ENCODE peak calls at places on chromosomes 6 and 20, in ten cellular contexts. One of them, this sample, is unnamed.

GRCh38 chr6:136037246-136037884 is 185.9 kb downstream of the PDE7B start:
- DNase-seq in NCI-H510A treated with DMSO at 0.1 percent for 48 hours: no peak
- DNase-seq in COR-L47: no peak
- DNase-seq in renal cortical epithelial cell: peak
- DNase-seq in SJSA1: no peak
- DNase-seq in NCI-H2081: no peak
- DNase-seq in astrocyte of the hippocampus: no peak
- DNase-seq in left cardiac atrium: no peak
- DNase-seq in stimulated activated CD4-positive, alpha-beta T cell treated with anti-CD3 and anti-CD28 coated beads, Interleukin-15, amount 100 ng/mL, for 1 hour: no peak
- DNase-seq in stimulated activated naive B cell treated with anti-CD40 and anti-IgM and Interleukin-4, amounts not matched to agents 10 μg/mL and 1 μg/mL and 100 μg/mL, for 72 hours: peak
- DNase-seq in this sample: peak

GRCh38 chr6:70547313-70547712 is 19.4 kb upstream of the SDHAF4 start:
- DNase-seq in SJSA1: no peak
- DNase-seq in astrocyte of the hippocampus: peak
- DNase-seq in NCI-H510A treated with DMSO at 0.1 percent for 48 hours: no peak
- DNase-seq in COR-L47: no peak
- DNase-seq in NCI-H2081: peak
- DNase-seq in stimulated activated CD4-positive, alpha-beta T cell treated with anti-CD3 and anti-CD28 coated beads, Interleukin-15, amount 100 ng/mL, for 1 hour: no peak
- DNase-seq in left cardiac atrium: no peak
- DNase-seq in renal cortical epithelial cell: peak
- DNase-seq in stimulated activated naive B cell treated with anti-CD40 and anti-IgM and Interleukin-4, amounts not matched to agents 10 μg/mL and 1 μg/mL and 100 μg/mL, for 72 hours: no peak
- DNase-seq in this sample: no peak

GRCh38 chr6:112233864-112234263 is 20.5 kb downstream of the LAMA4 start:
- DNase-seq in renal cortical epithelial cell: no peak
- DNase-seq in stimulated activated naive B cell treated with anti-CD40 and anti-IgM and Interleukin-4, amounts not matched to agents 10 μg/mL and 1 μg/mL and 100 μg/mL, for 72 hours: no peak
- DNase-seq in stimulated activated CD4-positive, alpha-beta T cell treated with anti-CD3 and anti-CD28 coated beads, Interleukin-15, amount 100 ng/mL, for 1 hour: no peak
- DNase-seq in NCI-H510A treated with DMSO at 0.1 percent for 48 hours: no peak
- DNase-seq in SJSA1: no peak
- DNase-seq in NCI-H2081: no peak
- DNase-seq in COR-L47: no peak
- DNase-seq in astrocyte of the hippocampus: no peak
- DNase-seq in left cardiac atrium: no peak
- DNase-seq in this sample: no peak

GRCh38 chr6:158076548-158076947 is 91.5 kb downstream of the SERAC1 start:
- DNase-seq in SJSA1: no peak
- DNase-seq in astrocyte of the hippocampus: no peak
- DNase-seq in NCI-H510A treated with DMSO at 0.1 percent for 48 hours: no peak
- DNase-seq in stimulated activated naive B cell treated with anti-CD40 and anti-IgM and Interleukin-4, amounts not matched to agents 10 μg/mL and 1 μg/mL and 100 μg/mL, for 72 hours: no peak
- DNase-seq in COR-L47: no peak
- DNase-seq in left cardiac atrium: no peak
- DNase-seq in renal cortical epithelial cell: no peak
- DNase-seq in stimulated activated CD4-positive, alpha-beta T cell treated with anti-CD3 and anti-CD28 coated beads, Interleukin-15, amount 100 ng/mL, for 1 hour: no peak
- DNase-seq in NCI-H2081: no peak
- DNase-seq in this sample: no peak

GRCh38 chr6:75327807-75328206 is 43.2 kb upstream of the TMEM30A start:
- DNase-seq in left cardiac atrium: no peak
- DNase-seq in COR-L47: no peak
- DNase-seq in stimulated activated CD4-positive, alpha-beta T cell treated with anti-CD3 and anti-CD28 coated beads, Interleukin-15, amount 100 ng/mL, for 1 hour: no peak
- DNase-seq in renal cortical epithelial cell: no peak
- DNase-seq in NCI-H510A treated with DMSO at 0.1 percent for 48 hours: no peak
- DNase-seq in stimulated activated naive B cell treated with anti-CD40 and anti-IgM and Interleukin-4, amounts not matched to agents 10 μg/mL and 1 μg/mL and 100 μg/mL, for 72 hours: no peak
- DNase-seq in SJSA1: no peak
- DNase-seq in NCI-H2081: no peak
- DNase-seq in astrocyte of the hippocampus: no peak
- DNase-seq in this sample: no peak

GRCh38 chr6:15905488-15906392 is 223.1 kb upstream of the MYLIP start:
- DNase-seq in SJSA1: no peak
- DNase-seq in renal cortical epithelial cell: peak
- DNase-seq in left cardiac atrium: no peak
- DNase-seq in COR-L47: no peak
- DNase-seq in NCI-H510A treated with DMSO at 0.1 percent for 48 hours: no peak
- DNase-seq in stimulated activated naive B cell treated with anti-CD40 and anti-IgM and Interleukin-4, amounts not matched to agents 10 μg/mL and 1 μg/mL and 100 μg/mL, for 72 hours: peak
- DNase-seq in NCI-H2081: no peak
- DNase-seq in astrocyte of the hippocampus: no peak
- DNase-seq in stimulated activated CD4-positive, alpha-beta T cell treated with anti-CD3 and anti-CD28 coated beads, Interleukin-15, amount 100 ng/mL, for 1 hour: no peak
- DNase-seq in this sample: no peak

GRCh38 chr6:10598084-10598960 is 77.2 kb downstream of the GCNT2 start:
- DNase-seq in NCI-H510A treated with DMSO at 0.1 percent for 48 hours: no peak
- DNase-seq in stimulated activated naive B cell treated with anti-CD40 and anti-IgM and Interleukin-4, amounts not matched to agents 10 μg/mL and 1 μg/mL and 100 μg/mL, for 72 hours: no peak
- DNase-seq in renal cortical epithelial cell: no peak
- DNase-seq in left cardiac atrium: no peak
- DNase-seq in SJSA1: no peak
- DNase-seq in stimulated activated CD4-positive, alpha-beta T cell treated with anti-CD3 and anti-CD28 coated beads, Interleukin-15, amount 100 ng/mL, for 1 hour: no peak
- DNase-seq in COR-L47: no peak
- DNase-seq in NCI-H2081: peak
- DNase-seq in astrocyte of the hippocampus: no peak
- DNase-seq in this sample: no peak

GRCh38 chr6:53628354-53629119 is 37.0 kb downstream of the KLHL31 start:
- DNase-seq in stimulated activated naive B cell treated with anti-CD40 and anti-IgM and Interleukin-4, amounts not matched to agents 10 μg/mL and 1 μg/mL and 100 μg/mL, for 72 hours: no peak
- DNase-seq in stimulated activated CD4-positive, alpha-beta T cell treated with anti-CD3 and anti-CD28 coated beads, Interleukin-15, amount 100 ng/mL, for 1 hour: no peak
- DNase-seq in SJSA1: no peak
- DNase-seq in NCI-H510A treated with DMSO at 0.1 percent for 48 hours: no peak
- DNase-seq in COR-L47: no peak
- DNase-seq in renal cortical epithelial cell: peak
- DNase-seq in NCI-H2081: no peak
- DNase-seq in astrocyte of the hippocampus: peak
- DNase-seq in left cardiac atrium: no peak
- DNase-seq in this sample: peak

GRCh38 chr20:61830956-61831355 is 234.7 kb downstream of the TAF4 start:
- DNase-seq in stimulated activated CD4-positive, alpha-beta T cell treated with anti-CD3 and anti-CD28 coated beads, Interleukin-15, amount 100 ng/mL, for 1 hour: no peak
- DNase-seq in renal cortical epithelial cell: no peak
- DNase-seq in SJSA1: no peak
- DNase-seq in NCI-H510A treated with DMSO at 0.1 percent for 48 hours: no peak
- DNase-seq in COR-L47: no peak
- DNase-seq in astrocyte of the hippocampus: no peak
- DNase-seq in NCI-H2081: no peak
- DNase-seq in stimulated activated naive B cell treated with anti-CD40 and anti-IgM and Interleukin-4, amounts not matched to agents 10 μg/mL and 1 μg/mL and 100 μg/mL, for 72 hours: no peak
- DNase-seq in left cardiac atrium: no peak
- DNase-seq in this sample: no peak

GRCh38 chr6:43797919-43798318 is 27.9 kb downstream of the VEGFA start:
- DNase-seq in stimulated activated naive B cell treated with anti-CD40 and anti-IgM and Interleukin-4, amounts not matched to agents 10 μg/mL and 1 μg/mL and 100 μg/mL, for 72 hours: no peak
- DNase-seq in SJSA1: no peak
- DNase-seq in NCI-H2081: no peak
- DNase-seq in NCI-H510A treated with DMSO at 0.1 percent for 48 hours: no peak
- DNase-seq in astrocyte of the hippocampus: no peak
- DNase-seq in stimulated activated CD4-positive, alpha-beta T cell treated with anti-CD3 and anti-CD28 coated beads, Interleukin-15, amount 100 ng/mL, for 1 hour: no peak
- DNase-seq in left cardiac atrium: peak
- DNase-seq in COR-L47: no peak
- DNase-seq in renal cortical epithelial cell: no peak
- DNase-seq in this sample: no peak

GRCh38 chr6:156857573-156857972 is 80.4 kb downstream of the ARID1B start:
- DNase-seq in stimulated activated CD4-positive, alpha-beta T cell treated with anti-CD3 and anti-CD28 coated beads, Interleukin-15, amount 100 ng/mL, for 1 hour: no peak
- DNase-seq in NCI-H2081: no peak
- DNase-seq in COR-L47: no peak
- DNase-seq in left cardiac atrium: no peak
- DNase-seq in SJSA1: no peak
- DNase-seq in renal cortical epithelial cell: no peak
- DNase-seq in NCI-H510A treated with DMSO at 0.1 percent for 48 hours: no peak
- DNase-seq in stimulated activated naive B cell treated with anti-CD40 and anti-IgM and Interleukin-4, amounts not matched to agents 10 μg/mL and 1 μg/mL and 100 μg/mL, for 72 hours: no peak
- DNase-seq in astrocyte of the hippocampus: no peak
- DNase-seq in this sample: no peak

GRCh38 chr6:136859430-136859829 is 37.0 kb downstream of the PEX7 start:
- DNase-seq in stimulated activated CD4-positive, alpha-beta T cell treated with anti-CD3 and anti-CD28 coated beads, Interleukin-15, amount 100 ng/mL, for 1 hour: no peak
- DNase-seq in NCI-H2081: no peak
- DNase-seq in renal cortical epithelial cell: no peak
- DNase-seq in SJSA1: no peak
- DNase-seq in COR-L47: no peak
- DNase-seq in left cardiac atrium: no peak
- DNase-seq in NCI-H510A treated with DMSO at 0.1 percent for 48 hours: no peak
- DNase-seq in stimulated activated naive B cell treated with anti-CD40 and anti-IgM and Interleukin-4, amounts not matched to agents 10 μg/mL and 1 μg/mL and 100 μg/mL, for 72 hours: no peak
- DNase-seq in astrocyte of the hippocampus: no peak
- DNase-seq in this sample: no peak

GRCh38 chr20:36644713-36645109 is 1.3 kb downstream of the SLA2 start:
- DNase-seq in stimulated activated naive B cell treated with anti-CD40 and anti-IgM and Interleukin-4, amounts not matched to agents 10 μg/mL and 1 μg/mL and 100 μg/mL, for 72 hours: no peak
- DNase-seq in SJSA1: no peak
- DNase-seq in COR-L47: no peak
- DNase-seq in NCI-H510A treated with DMSO at 0.1 percent for 48 hours: no peak
- DNase-seq in stimulated activated CD4-positive, alpha-beta T cell treated with anti-CD3 and anti-CD28 coated beads, Interleukin-15, amount 100 ng/mL, for 1 hour: no peak
- DNase-seq in NCI-H2081: no peak
- DNase-seq in renal cortical epithelial cell: no peak
- DNase-seq in left cardiac atrium: no peak
- DNase-seq in astrocyte of the hippocampus: no peak
- DNase-seq in this sample: no peak

GRCh38 chr20:38893485-38894090 is 32.6 kb upstream of the FAM83D start:
- DNase-seq in SJSA1: no peak
- DNase-seq in renal cortical epithelial cell: no peak
- DNase-seq in astrocyte of the hippocampus: peak
- DNase-seq in COR-L47: peak
- DNase-seq in left cardiac atrium: peak
- DNase-seq in stimulated activated naive B cell treated with anti-CD40 and anti-IgM and Interleukin-4, amounts not matched to agents 10 μg/mL and 1 μg/mL and 100 μg/mL, for 72 hours: peak
- DNase-seq in NCI-H2081: peak
- DNase-seq in stimulated activated CD4-positive, alpha-beta T cell treated with anti-CD3 and anti-CD28 coated beads, Interleukin-15, amount 100 ng/mL, for 1 hour: peak
- DNase-seq in NCI-H510A treated with DMSO at 0.1 percent for 48 hours: peak
- DNase-seq in this sample: peak

GRCh38 chr6:72446427-72446826 is 175.4 kb upstream of the KCNQ5 start:
- DNase-seq in NCI-H510A treated with DMSO at 0.1 percent for 48 hours: no peak
- DNase-seq in SJSA1: no peak
- DNase-seq in astrocyte of the hippocampus: peak
- DNase-seq in left cardiac atrium: no peak
- DNase-seq in renal cortical epithelial cell: peak
- DNase-seq in stimulated activated CD4-positive, alpha-beta T cell treated with anti-CD3 and anti-CD28 coated beads, Interleukin-15, amount 100 ng/mL, for 1 hour: no peak
- DNase-seq in stimulated activated naive B cell treated with anti-CD40 and anti-IgM and Interleukin-4, amounts not matched to agents 10 μg/mL and 1 μg/mL and 100 μg/mL, for 72 hours: no peak
- DNase-seq in COR-L47: no peak
- DNase-seq in NCI-H2081: no peak
- DNase-seq in this sample: no peak

GRCh38 chr6:139308936-139309603 is 17.3 kb upstream of the TXLNB start:
- DNase-seq in stimulated activated naive B cell treated with anti-CD40 and anti-IgM and Interleukin-4, amounts not matched to agents 10 μg/mL and 1 μg/mL and 100 μg/mL, for 72 hours: no peak
- DNase-seq in stimulated activated CD4-positive, alpha-beta T cell treated with anti-CD3 and anti-CD28 coated beads, Interleukin-15, amount 100 ng/mL, for 1 hour: no peak
- DNase-seq in NCI-H2081: no peak
- DNase-seq in left cardiac atrium: no peak
- DNase-seq in renal cortical epithelial cell: peak
- DNase-seq in SJSA1: no peak
- DNase-seq in NCI-H510A treated with DMSO at 0.1 percent for 48 hours: no peak
- DNase-seq in astrocyte of the hippocampus: no peak
- DNase-seq in COR-L47: no peak
- DNase-seq in this sample: no peak

GRCh38 chr6:24595910-24596525 is 50.0 kb downstream of the KIAA0319 start:
- DNase-seq in NCI-H2081: no peak
- DNase-seq in renal cortical epithelial cell: no peak
- DNase-seq in COR-L47: no peak
- DNase-seq in astrocyte of the hippocampus: no peak
- DNase-seq in SJSA1: no peak
- DNase-seq in left cardiac atrium: no peak
- DNase-seq in stimulated activated naive B cell treated with anti-CD40 and anti-IgM and Interleukin-4, amounts not matched to agents 10 μg/mL and 1 μg/mL and 100 μg/mL, for 72 hours: no peak
- DNase-seq in NCI-H510A treated with DMSO at 0.1 percent for 48 hours: no peak
- DNase-seq in stimulated activated CD4-positive, alpha-beta T cell treated with anti-CD3 and anti-CD28 coated beads, Interleukin-15, amount 100 ng/mL, for 1 hour: no peak
- DNase-seq in this sample: no peak

GRCh38 chr6:139577991-139578604 is 203.7 kb upstream of the CITED2 start:
- DNase-seq in astrocyte of the hippocampus: peak
- DNase-seq in left cardiac atrium: no peak
- DNase-seq in SJSA1: peak
- DNase-seq in NCI-H510A treated with DMSO at 0.1 percent for 48 hours: no peak
- DNase-seq in NCI-H2081: no peak
- DNase-seq in stimulated activated CD4-positive, alpha-beta T cell treated with anti-CD3 and anti-CD28 coated beads, Interleukin-15, amount 100 ng/mL, for 1 hour: no peak
- DNase-seq in renal cortical epithelial cell: peak
- DNase-seq in stimulated activated naive B cell treated with anti-CD40 and anti-IgM and Interleukin-4, amounts not matched to agents 10 μg/mL and 1 μg/mL and 100 μg/mL, for 72 hours: no peak
- DNase-seq in COR-L47: no peak
- DNase-seq in this sample: peak

GRCh38 chr6:1597924-1598323 is 11.8 kb upstream of the FOXC1 start:
- DNase-seq in COR-L47: no peak
- DNase-seq in renal cortical epithelial cell: peak
- DNase-seq in stimulated activated naive B cell treated with anti-CD40 and anti-IgM and Interleukin-4, amounts not matched to agents 10 μg/mL and 1 μg/mL and 100 μg/mL, for 72 hours: no peak
- DNase-seq in stimulated activated CD4-positive, alpha-beta T cell treated with anti-CD3 and anti-CD28 coated beads, Interleukin-15, amount 100 ng/mL, for 1 hour: no peak
- DNase-seq in NCI-H510A treated with DMSO at 0.1 percent for 48 hours: no peak
- DNase-seq in NCI-H2081: no peak
- DNase-seq in astrocyte of the hippocampus: no peak
- DNase-seq in SJSA1: no peak
- DNase-seq in left cardiac atrium: no peak
- DNase-seq in this sample: no peak

GRCh38 chr20:34111057-34111711 is 859 bp downstream of the EIF2S2 start:
- DNase-seq in stimulated activated CD4-positive, alpha-beta T cell treated with anti-CD3 and anti-CD28 coated beads, Interleukin-15, amount 100 ng/mL, for 1 hour: no peak
- DNase-seq in astrocyte of the hippocampus: peak
- DNase-seq in NCI-H510A treated with DMSO at 0.1 percent for 48 hours: no peak
- DNase-seq in stimulated activated naive B cell treated with anti-CD40 and anti-IgM and Interleukin-4, amounts not matched to agents 10 μg/mL and 1 μg/mL and 100 μg/mL, for 72 hours: no peak
- DNase-seq in renal cortical epithelial cell: peak
- DNase-seq in SJSA1: no peak
- DNase-seq in NCI-H2081: no peak
- DNase-seq in COR-L47: no peak
- DNase-seq in left cardiac atrium: peak
- DNase-seq in this sample: peak

GRCh38 chr6:77457720-77458349 is 5.5 kb downstream of the HTR1B start:
- DNase-seq in stimulated activated naive B cell treated with anti-CD40 and anti-IgM and Interleukin-4, amounts not matched to agents 10 μg/mL and 1 μg/mL and 100 μg/mL, for 72 hours: no peak
- DNase-seq in renal cortical epithelial cell: peak
- DNase-seq in NCI-H2081: peak
- DNase-seq in left cardiac atrium: peak
- DNase-seq in astrocyte of the hippocampus: peak
- DNase-seq in COR-L47: peak
- DNase-seq in stimulated activated CD4-positive, alpha-beta T cell treated with anti-CD3 and anti-CD28 coated beads, Interleukin-15, amount 100 ng/mL, for 1 hour: no peak
- DNase-seq in NCI-H510A treated with DMSO at 0.1 percent for 48 hours: peak
- DNase-seq in SJSA1: peak
- DNase-seq in this sample: no peak

GRCh38 chr6:98835149-98836024 is 1.0 kb downstream of the POU3F2 start:
- DNase-seq in stimulated activated CD4-positive, alpha-beta T cell treated with anti-CD3 and anti-CD28 coated beads, Interleukin-15, amount 100 ng/mL, for 1 hour: no peak
- DNase-seq in COR-L47: peak
- DNase-seq in renal cortical epithelial cell: no peak
- DNase-seq in left cardiac atrium: no peak
- DNase-seq in stimulated activated naive B cell treated with anti-CD40 and anti-IgM and Interleukin-4, amounts not matched to agents 10 μg/mL and 1 μg/mL and 100 μg/mL, for 72 hours: no peak
- DNase-seq in SJSA1: no peak
- DNase-seq in NCI-H2081: peak
- DNase-seq in astrocyte of the hippocampus: peak
- DNase-seq in NCI-H510A treated with DMSO at 0.1 percent for 48 hours: no peak
- DNase-seq in this sample: peak

GRCh38 chr20:57742506-57743180 is 32.8 kb upstream of the PMEPA1 start:
- DNase-seq in astrocyte of the hippocampus: peak
- DNase-seq in renal cortical epithelial cell: no peak
- DNase-seq in SJSA1: no peak
- DNase-seq in NCI-H510A treated with DMSO at 0.1 percent for 48 hours: no peak
- DNase-seq in NCI-H2081: no peak
- DNase-seq in stimulated activated CD4-positive, alpha-beta T cell treated with anti-CD3 and anti-CD28 coated beads, Interleukin-15, amount 100 ng/mL, for 1 hour: no peak
- DNase-seq in stimulated activated naive B cell treated with anti-CD40 and anti-IgM and Interleukin-4, amounts not matched to agents 10 μg/mL and 1 μg/mL and 100 μg/mL, for 72 hours: no peak
- DNase-seq in left cardiac atrium: no peak
- DNase-seq in COR-L47: no peak
- DNase-seq in this sample: no peak

GRCh38 chr6:41040101-41040910 is 1.3 kb upstream of the UNC5CL start:
- DNase-seq in SJSA1: no peak
- DNase-seq in NCI-H510A treated with DMSO at 0.1 percent for 48 hours: no peak
- DNase-seq in astrocyte of the hippocampus: peak
- DNase-seq in stimulated activated naive B cell treated with anti-CD40 and anti-IgM and Interleukin-4, amounts not matched to agents 10 μg/mL and 1 μg/mL and 100 μg/mL, for 72 hours: no peak
- DNase-seq in renal cortical epithelial cell: peak
- DNase-seq in stimulated activated CD4-positive, alpha-beta T cell treated with anti-CD3 and anti-CD28 coated beads, Interleukin-15, amount 100 ng/mL, for 1 hour: no peak
- DNase-seq in COR-L47: no peak
- DNase-seq in NCI-H2081: no peak
- DNase-seq in left cardiac atrium: no peak
- DNase-seq in this sample: no peak

GRCh38 chr6:14729186-14729871 is 516.5 kb upstream of the JARID2 start:
- DNase-seq in NCI-H510A treated with DMSO at 0.1 percent for 48 hours: no peak
- DNase-seq in SJSA1: no peak
- DNase-seq in renal cortical epithelial cell: no peak
- DNase-seq in NCI-H2081: peak
- DNase-seq in stimulated activated CD4-positive, alpha-beta T cell treated with anti-CD3 and anti-CD28 coated beads, Interleukin-15, amount 100 ng/mL, for 1 hour: no peak
- DNase-seq in left cardiac atrium: no peak
- DNase-seq in COR-L47: peak
- DNase-seq in stimulated activated naive B cell treated with anti-CD40 and anti-IgM and Interleukin-4, amounts not matched to agents 10 μg/mL and 1 μg/mL and 100 μg/mL, for 72 hours: peak
- DNase-seq in astrocyte of the hippocampus: no peak
- DNase-seq in this sample: no peak

GRCh38 chr6:119205911-119206617 is 127.6 kb upstream of the FAM184A start:
- DNase-seq in NCI-H2081: no peak
- DNase-seq in SJSA1: no peak
- DNase-seq in NCI-H510A treated with DMSO at 0.1 percent for 48 hours: no peak
- DNase-seq in astrocyte of the hippocampus: no peak
- DNase-seq in left cardiac atrium: no peak
- DNase-seq in stimulated activated CD4-positive, alpha-beta T cell treated with anti-CD3 and anti-CD28 coated beads, Interleukin-15, amount 100 ng/mL, for 1 hour: no peak
- DNase-seq in stimulated activated naive B cell treated with anti-CD40 and anti-IgM and Interleukin-4, amounts not matched to agents 10 μg/mL and 1 μg/mL and 100 μg/mL, for 72 hours: peak
- DNase-seq in COR-L47: no peak
- DNase-seq in renal cortical epithelial cell: no peak
- DNase-seq in this sample: no peak

GRCh38 chr6:56475736-56476457 is 166.8 kb downstream of the DST start:
- DNase-seq in left cardiac atrium: peak
- DNase-seq in stimulated activated CD4-positive, alpha-beta T cell treated with anti-CD3 and anti-CD28 coated beads, Interleukin-15, amount 100 ng/mL, for 1 hour: no peak
- DNase-seq in NCI-H510A treated with DMSO at 0.1 percent for 48 hours: no peak
- DNase-seq in astrocyte of the hippocampus: peak
- DNase-seq in COR-L47: peak
- DNase-seq in SJSA1: no peak
- DNase-seq in stimulated activated naive B cell treated with anti-CD40 and anti-IgM and Interleukin-4, amounts not matched to agents 10 μg/mL and 1 μg/mL and 100 μg/mL, for 72 hours: no peak
- DNase-seq in renal cortical epithelial cell: no peak
- DNase-seq in NCI-H2081: peak
- DNase-seq in this sample: peak

GRCh38 chr6:107304421-107305025 is 154.8 kb downstream of the PDSS2 start:
- DNase-seq in left cardiac atrium: no peak
- DNase-seq in stimulated activated CD4-positive, alpha-beta T cell treated with anti-CD3 and anti-CD28 coated beads, Interleukin-15, amount 100 ng/mL, for 1 hour: no peak
- DNase-seq in stimulated activated naive B cell treated with anti-CD40 and anti-IgM and Interleukin-4, amounts not matched to agents 10 μg/mL and 1 μg/mL and 100 μg/mL, for 72 hours: no peak
- DNase-seq in astrocyte of the hippocampus: peak
- DNase-seq in NCI-H510A treated with DMSO at 0.1 percent for 48 hours: no peak
- DNase-seq in renal cortical epithelial cell: peak
- DNase-seq in SJSA1: no peak
- DNase-seq in COR-L47: no peak
- DNase-seq in NCI-H2081: no peak
- DNase-seq in this sample: no peak